ENCODE peak calls at places on chromosome 5, in four cellular contexts. M, E, H and L are unnamed samples.

GRCh38 chr5:31502506-31502905 is 29.4 kb downstream of the DROSHA start:
- DNase-seq in E (no peak), H (no peak), M (no peak), L (no peak)

GRCh38 chr5:55604611-55605067 is 69.9 kb upstream of the PLPP1 start:
- DNase-seq in H (no peak), E (no peak), M (no peak), L (no peak)

GRCh38 chr5:147565524-147565923 is 55.7 kb upstream of the DPYSL3 start:
- DNase-seq in M (no peak), H (no peak), E (no peak), L (no peak)

GRCh38 chr5:122805481-122805880 is 30.6 kb downstream of the SNX2 start:
- DNase-seq in M (no peak), E (no peak), H (no peak), L (no peak)

GRCh38 chr5:36090033-36090432 is 23.4 kb upstream of the UGT3A2 start:
- DNase-seq in M (no peak), E (peak), H (peak), L (no peak)

GRCh38 chr5:19853616-19854240 is 134.3 kb downstream of the CDH18 start:
- DNase-seq in M (no peak), H (no peak), E (no peak), L (no peak)

GRCh38 chr5:180704362-180704761 is 35.5 kb downstream of the OR2Y1 start:
- DNase-seq in H (no peak), E (no peak), M (no peak), L (no peak)

GRCh38 chr5:54990751-54991349 is 5.5 kb upstream of the ESM1 start:
- DNase-seq in H (no peak), M (no peak), E (no peak), L (no peak)